ENCODE peak calls at places on chromosome X, in six cellular contexts. One of them, this sample, is unnamed.

GRCh38 chrX:106168107-106168506 is at the start of gene PWWP3B:
- DNase-seq in tibial nerve: peak
- DNase-seq in retinal pigment epithelial cell: peak
- DNase-seq in epithelial cell of proximal tubule: no peak
- DNase-seq in fibroblast of the aortic adventitia: no peak
- DNase-seq in lung: no peak
- DNase-seq in this sample: no peak

GRCh38 chrX:44104699-44105098 is 131.5 kb upstream of the NDP start:
- DNase-seq in fibroblast of the aortic adventitia: no peak
- DNase-seq in tibial nerve: no peak
- DNase-seq in epithelial cell of proximal tubule: no peak
- DNase-seq in lung: no peak
- DNase-seq in retinal pigment epithelial cell: no peak
- DNase-seq in this sample: no peak

GRCh38 chrX:72569786-72570185 is 2.9 kb downstream of the HDAC8 start:
- DNase-seq in tibial nerve: no peak
- DNase-seq in epithelial cell of proximal tubule: no peak
- DNase-seq in lung: no peak
- DNase-seq in fibroblast of the aortic adventitia: peak
- DNase-seq in retinal pigment epithelial cell: no peak
- DNase-seq in this sample: no peak

GRCh38 chrX:136168929-136169735 is 21.8 kb downstream of the FHL1 start:
- DNase-seq in tibial nerve: no peak
- DNase-seq in lung: no peak
- DNase-seq in retinal pigment epithelial cell: peak
- DNase-seq in fibroblast of the aortic adventitia: peak
- DNase-seq in epithelial cell of proximal tubule: peak
- DNase-seq in this sample: peak

GRCh38 chrX:37763400-37763799 is 16.5 kb upstream of the CYBB start:
- DNase-seq in fibroblast of the aortic adventitia: no peak
- DNase-seq in tibial nerve: no peak
- DNase-seq in epithelial cell of proximal tubule: no peak
- DNase-seq in lung: no peak
- DNase-seq in retinal pigment epithelial cell: no peak
- DNase-seq in this sample: no peak

GRCh38 chrX:11431833-11432232 is 138.6 kb downstream of the AMELX start:
- DNase-seq in fibroblast of the aortic adventitia: no peak
- DNase-seq in retinal pigment epithelial cell: no peak
- DNase-seq in epithelial cell of proximal tubule: no peak
- DNase-seq in tibial nerve: no peak
- DNase-seq in lung: no peak
- DNase-seq in this sample: no peak

GRCh38 chrX:20063716-20064351 is 52.9 kb downstream of the MAP7D2 start:
- DNase-seq in epithelial cell of proximal tubule: no peak
- DNase-seq in lung: no peak
- DNase-seq in fibroblast of the aortic adventitia: no peak
- DNase-seq in tibial nerve: no peak
- DNase-seq in retinal pigment epithelial cell: no peak
- DNase-seq in this sample: no peak

GRCh38 chrX:154056739-154057367 is 37.2 kb upstream of the IRAK1 start:
- DNase-seq in tibial nerve: no peak
- DNase-seq in retinal pigment epithelial cell: no peak
- DNase-seq in lung: no peak
- DNase-seq in epithelial cell of proximal tubule: no peak
- DNase-seq in fibroblast of the aortic adventitia: no peak
- DNase-seq in this sample: no peak

GRCh38 chrX:22105231-22105630 is 73.1 kb downstream of the PHEX start:
- DNase-seq in epithelial cell of proximal tubule: no peak
- DNase-seq in tibial nerve: no peak
- DNase-seq in fibroblast of the aortic adventitia: peak
- DNase-seq in lung: no peak
- DNase-seq in retinal pigment epithelial cell: no peak
- DNase-seq in this sample: no peak

GRCh38 chrX:140756948-140757347 is 47.4 kb downstream of the LINC00632 start:
- DNase-seq in fibroblast of the aortic adventitia: no peak
- DNase-seq in tibial nerve: no peak
- DNase-seq in epithelial cell of proximal tubule: no peak
- DNase-seq in retinal pigment epithelial cell: no peak
- DNase-seq in lung: no peak
- DNase-seq in this sample: no peak

GRCh38 chrX:48487362-48487785 is 11.4 kb downstream of the FTSJ1 start:
- DNase-seq in lung: no peak
- DNase-seq in retinal pigment epithelial cell: peak
- DNase-seq in epithelial cell of proximal tubule: peak
- DNase-seq in tibial nerve: no peak
- DNase-seq in fibroblast of the aortic adventitia: peak
- DNase-seq in this sample: no peak

GRCh38 chrX:10531927-10532326 is 88.5 kb downstream of the MID1 start:
- DNase-seq in lung: no peak
- DNase-seq in epithelial cell of proximal tubule: no peak
- DNase-seq in fibroblast of the aortic adventitia: no peak
- DNase-seq in retinal pigment epithelial cell: no peak
- DNase-seq in tibial nerve: no peak
- DNase-seq in this sample: no peak

GRCh38 chrX:115592997-115593734 is 32.2 kb downstream of the PLS3 start:
- DNase-seq in retinal pigment epithelial cell: no peak
- DNase-seq in tibial nerve: no peak
- DNase-seq in lung: no peak
- DNase-seq in epithelial cell of proximal tubule: no peak
- DNase-seq in fibroblast of the aortic adventitia: peak
- DNase-seq in this sample: no peak

GRCh38 chrX:103530540-103530939 is 11.3 kb upstream of the RAB40A start:
- DNase-seq in fibroblast of the aortic adventitia: no peak
- DNase-seq in tibial nerve: no peak
- DNase-seq in epithelial cell of proximal tubule: no peak
- DNase-seq in lung: no peak
- DNase-seq in retinal pigment epithelial cell: no peak
- DNase-seq in this sample: no peak

GRCh38 chrX:119729408-119730201 is 28.8 kb upstream of the SOWAHD start:
- DNase-seq in fibroblast of the aortic adventitia: peak
- DNase-seq in tibial nerve: peak
- DNase-seq in retinal pigment epithelial cell: peak
- DNase-seq in epithelial cell of proximal tubule: no peak
- DNase-seq in lung: peak
- DNase-seq in this sample: peak

GRCh38 chrX:117538441-117539418 is 577.9 kb downstream of the KLHL13 start:
- DNase-seq in fibroblast of the aortic adventitia: no peak
- DNase-seq in lung: no peak
- DNase-seq in tibial nerve: no peak
- DNase-seq in epithelial cell of proximal tubule: peak
- DNase-seq in retinal pigment epithelial cell: no peak
- DNase-seq in this sample: no peak

GRCh38 chrX:134443020-134443419 is 16.9 kb upstream of the HPRT1 start:
- DNase-seq in tibial nerve: no peak
- DNase-seq in fibroblast of the aortic adventitia: no peak
- DNase-seq in retinal pigment epithelial cell: no peak
- DNase-seq in epithelial cell of proximal tubule: no peak
- DNase-seq in lung: no peak
- DNase-seq in this sample: no peak
- H3K4me3 ChIP-seq in tibial nerve: no peak
- H3K4me3 ChIP-seq in fibroblast of the aortic adventitia: no peak
- H3K4me3 ChIP-seq in retinal pigment epithelial cell: no peak
- H3K4me3 ChIP-seq in epithelial cell of proximal tubule: no peak
- H3K4me3 ChIP-seq in lung: no peak
- H3K4me3 ChIP-seq in this sample: no peak

DNA sequence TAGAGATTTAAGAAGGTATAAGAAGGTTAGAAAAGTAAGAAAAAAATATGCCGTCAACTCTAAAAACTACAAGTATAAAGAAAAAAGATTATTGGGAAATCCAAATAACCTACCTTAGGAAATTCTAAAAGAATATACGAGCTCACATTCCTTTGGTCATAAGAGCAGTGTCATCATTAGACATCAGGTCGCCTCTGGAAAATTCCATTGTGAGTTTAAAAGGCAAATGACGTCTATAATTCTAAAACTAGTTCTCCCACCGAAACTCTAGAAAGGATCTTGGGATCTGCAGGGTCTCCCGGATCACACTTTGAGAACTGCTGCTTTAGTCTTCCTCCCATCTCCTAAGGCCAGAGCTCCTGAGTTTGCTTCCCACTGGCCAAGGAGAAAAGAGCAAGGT is 518 bp upstream of the SAT1 start:
- DNase-seq in epithelial cell of proximal tubule: no peak
- DNase-seq in tibial nerve: no peak
- DNase-seq in fibroblast of the aortic adventitia: no peak
- DNase-seq in lung: no peak
- DNase-seq in retinal pigment epithelial cell: no peak
- DNase-seq in this sample: no peak
- H3K4me3 ChIP-seq in epithelial cell of proximal tubule: peak
- H3K4me3 ChIP-seq in tibial nerve: peak
- H3K4me3 ChIP-seq in fibroblast of the aortic adventitia: peak
- H3K4me3 ChIP-seq in lung: no peak
- H3K4me3 ChIP-seq in retinal pigment epithelial cell: peak
- H3K4me3 ChIP-seq in this sample: peak

GRCh38 chrX:150696836-150697235 is 3.6 kb downstream of the MTMR1 start:
- DNase-seq in epithelial cell of proximal tubule: no peak
- DNase-seq in fibroblast of the aortic adventitia: no peak
- DNase-seq in tibial nerve: no peak
- DNase-seq in retinal pigment epithelial cell: no peak
- DNase-seq in lung: no peak
- DNase-seq in this sample: no peak
- H3K4me3 ChIP-seq in epithelial cell of proximal tubule: no peak
- H3K4me3 ChIP-seq in fibroblast of the aortic adventitia: no peak
- H3K4me3 ChIP-seq in tibial nerve: no peak
- H3K4me3 ChIP-seq in retinal pigment epithelial cell: no peak
- H3K4me3 ChIP-seq in lung: no peak
- H3K4me3 ChIP-seq in this sample: no peak

GRCh38 chrX:53071604-53072417 is 10.4 kb upstream of the TSPYL2 start:
- DNase-seq in retinal pigment epithelial cell: no peak
- DNase-seq in lung: peak
- DNase-seq in tibial nerve: peak
- DNase-seq in epithelial cell of proximal tubule: no peak
- DNase-seq in fibroblast of the aortic adventitia: peak
- DNase-seq in this sample: peak
- H3K4me3 ChIP-seq in retinal pigment epithelial cell: peak
- H3K4me3 ChIP-seq in lung: no peak
- H3K4me3 ChIP-seq in tibial nerve: peak
- H3K4me3 ChIP-seq in epithelial cell of proximal tubule: peak
- H3K4me3 ChIP-seq in fibroblast of the aortic adventitia: peak
- H3K4me3 ChIP-seq in this sample: peak

This sample was measured in right atrium auricular region.